ENCODE peak calls at places on chromosomes 12 and 14, in four cellular contexts. Y, D, W and K are unnamed samples.

GRCh38 chr12:57049890-57050289 is at the start of gene MYO1A:
- DNase-seq in Y (no peak), D (no peak), W (no peak), K (peak)

GRCh38 chr12:57127710-57128518 is at the start of gene LRP1:
- DNase-seq in D (no peak), W (no peak), Y (no peak), K (peak)

GRCh38 chr12:96356831-96357230 is 43.4 kb downstream of the CDK17 start:
- DNase-seq in Y (no peak), D (no peak), W (no peak), K (no peak)

GRCh38 chr12:72982351-72982750 is 710.2 kb downstream of the TRHDE start:
- DNase-seq in D (no peak), Y (no peak), W (no peak), K (no peak)

GRCh38 chr12:116057356-116057755 is 220.1 kb downstream of the MED13L start:
- DNase-seq in Y (no peak), W (no peak), D (no peak), K (no peak)

GRCh38 chr12:124916370-124917134 is 2.1 kb upstream of the UBC start:
- DNase-seq in W (no peak), Y (peak), D (peak), K (peak)

GRCh38 chr14:76375484-76375883 is 453 bp upstream of the ESRRB start:
- DNase-seq in Y (no peak), D (no peak), W (no peak), K (no peak)

GRCh38 chr14:68449565-68450295 is 343.1 kb downstream of the ZFP36L1 start:
- DNase-seq in D (no peak), Y (no peak), W (no peak), K (peak)

GRCh38 chr12:109542014-109542413 is 31.3 kb downstream of the MMAB start:
- DNase-seq in Y (no peak), D (no peak), W (no peak), K (peak)

GRCh38 chr14:53002576-53002975 is 51.7 kb upstream of the FERMT2 start:
- DNase-seq in W (no peak), D (no peak), Y (no peak), K (no peak)

GRCh38 chr12:1580526-1580925 is 13.9 kb downstream of the FBXL14 start:
- DNase-seq in Y (no peak), W (no peak), D (no peak), K (no peak)

GRCh38 chr14:66085662-66086061 is 400.5 kb upstream of the CCDC196 start:
- DNase-seq in Y (no peak), W (no peak), D (no peak), K (no peak)

GRCh38 chr14:69693823-69694729 is 72.9 kb upstream of the SRSF5 start:
- DNase-seq in D (no peak), Y (no peak), W (no peak), K (no peak)

GRCh38 chr14:59816931-59817330 is 53.6 kb downstream of the RTN1 start:
- DNase-seq in W (no peak), Y (no peak), D (no peak), K (no peak)

GRCh38 chr12:45634273-45634917 is 95.1 kb upstream of the ARID2 start:
- DNase-seq in W (no peak), D (no peak), Y (no peak), K (no peak)

GRCh38 chr12:52601671-52602070 is 408 bp upstream of the KRT72 start:
- DNase-seq in W (no peak), Y (no peak), D (no peak), K (no peak)

GRCh38 chr12:88388566-88389269 is 191.6 kb downstream of the KITLG start:
- DNase-seq in D (peak), W (no peak), Y (no peak), K (peak)

GRCh38 chr14:63901434-63902085 is 48.8 kb downstream of the SYNE2 start:
- DNase-seq in Y (peak), W (no peak), D (peak), K (peak)

GRCh38 chr12:90045559-90045958 is 336.9 kb upstream of the ATP2B1 start:
- DNase-seq in D (no peak), W (no peak), Y (no peak), K (no peak)

GRCh38 chr12:102953221-102953620 is 4.3 kb upstream of the ASCL1 start:
- DNase-seq in Y (no peak), W (no peak), D (no peak), K (no peak)

GRCh38 chr12:92551853-92552397 is 150.9 kb upstream of the PLEKHG7 start:
- DNase-seq in W (no peak), D (no peak), Y (no peak), K (peak)

GRCh38 chr14:95289323-95290010 is 30.2 kb downstream of the CLMN start:
- DNase-seq in D (no peak), W (no peak), Y (no peak), K (no peak)

GRCh38 chr12:53074290-53074998 is 4.7 kb downstream of the SPRYD3 start:
- DNase-seq in W (no peak), D (no peak), Y (no peak), K (no peak)

GRCh38 chr12:48184549-48184922 is 1.1 kb downstream of the CCDC184 start:
- DNase-seq in D (no peak), Y (no peak), W (no peak), K (no peak)

GRCh38 chr14:51396222-51396815 is 156.3 kb downstream of the TMX1 start:
- DNase-seq in W (no peak), D (peak), Y (peak), K (peak)

GRCh38 chr12:526089-526488 is 66.3 kb downstream of the B4GALNT3 start:
- DNase-seq in W (no peak), D (no peak), Y (no peak), K (no peak)

GRCh38 chr14:55097894-55098560 is 31.0 kb upstream of the LGALS3 start:
- DNase-seq in Y (no peak), W (no peak), D (no peak), K (no peak)

GRCh38 chr12:9866786-9867379 is 2.3 kb downstream of the CLEC2B start:
- DNase-seq in W (no peak), Y (no peak), D (no peak), K (no peak)

GRCh38 chr12:6330192-6330591 is 11.7 kb downstream of the TNFRSF1A start:
- DNase-seq in D (no peak), W (no peak), Y (no peak), K (no peak)

GRCh38 chr12:56387152-56387551 is 24.5 kb upstream of the APOF start:
- DNase-seq in Y (peak), W (no peak), D (no peak), K (peak)

GRCh38 chr14:25350802-25351201 is 300.9 kb upstream of the STXBP6 start:
- DNase-seq in D (no peak), W (no peak), Y (no peak), K (no peak)

GRCh38 chr12:109715310-109716091 is 1.9 kb downstream of the FAM222A start:
- DNase-seq in D (no peak), W (no peak), Y (no peak), K (no peak)

DNA sequence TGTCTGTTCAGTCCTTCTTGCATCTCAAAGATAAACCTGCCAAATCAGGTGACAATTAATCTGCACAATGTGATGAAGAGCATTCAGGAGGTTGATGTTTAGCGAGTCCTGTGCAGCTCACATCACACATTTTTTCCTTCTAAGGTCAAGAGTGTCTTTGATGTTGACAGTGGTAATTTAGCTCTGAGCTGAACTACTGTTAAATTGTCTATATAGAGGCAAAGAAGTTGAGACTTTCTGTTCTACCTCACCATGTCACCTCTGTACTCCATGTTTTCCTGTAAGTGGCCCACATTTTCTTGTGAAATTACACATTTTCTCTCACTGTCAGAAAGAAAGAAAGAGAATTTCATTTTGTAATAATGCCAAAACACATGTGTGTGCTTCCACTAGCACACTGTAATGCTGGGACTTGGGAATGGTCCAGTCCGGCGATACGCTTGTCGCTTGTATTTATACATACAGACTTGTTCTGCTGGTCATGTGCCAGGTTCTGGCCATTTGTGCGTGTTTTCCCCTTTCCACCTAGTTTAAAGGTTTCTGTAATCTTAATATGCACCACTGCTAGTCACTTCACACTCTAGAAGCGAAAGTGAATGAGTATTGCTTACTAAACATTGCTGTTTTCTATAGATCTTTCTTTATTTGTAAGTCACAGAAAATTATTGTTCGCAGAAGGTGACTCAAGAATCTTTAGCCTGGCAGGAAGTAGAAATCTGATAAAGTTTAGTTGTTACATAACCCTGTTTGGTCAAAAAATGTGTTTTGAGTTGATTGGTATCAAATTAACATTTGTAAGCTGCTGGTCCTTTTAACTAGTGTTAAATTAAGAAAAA is 328.9 kb downstream of the TMTC2 start:
- DNase-seq in Y (no peak), D (peak), W (no peak), K (peak)
- H3K4me3 ChIP-seq in Y (peak), D (peak), W (peak), K (peak)

DNA sequence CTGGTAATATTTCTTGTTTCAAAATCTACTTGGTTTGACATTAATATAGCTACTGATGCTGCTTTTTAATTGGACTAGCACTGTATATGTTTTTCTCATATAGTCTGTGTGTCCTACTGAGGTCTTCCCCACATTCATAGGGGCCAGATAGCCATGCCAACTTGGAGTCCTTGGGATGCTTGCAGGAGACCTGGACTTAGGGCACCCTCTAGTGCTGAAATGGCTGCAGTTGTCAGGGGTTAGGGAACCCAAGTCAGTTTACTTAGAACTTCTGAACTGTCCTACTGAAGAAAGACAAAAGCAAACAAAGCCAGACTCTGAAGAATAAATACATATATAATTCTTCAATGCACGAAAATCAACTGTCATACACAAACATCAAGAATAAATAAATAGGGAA is 279.9 kb upstream of the SYT1 start:
- DNase-seq in D (no peak), Y (no peak), W (no peak), K (peak)
- TF ChIP-seq CTCF in D (peak), Y (peak), W (no peak), K (peak)

DNA sequence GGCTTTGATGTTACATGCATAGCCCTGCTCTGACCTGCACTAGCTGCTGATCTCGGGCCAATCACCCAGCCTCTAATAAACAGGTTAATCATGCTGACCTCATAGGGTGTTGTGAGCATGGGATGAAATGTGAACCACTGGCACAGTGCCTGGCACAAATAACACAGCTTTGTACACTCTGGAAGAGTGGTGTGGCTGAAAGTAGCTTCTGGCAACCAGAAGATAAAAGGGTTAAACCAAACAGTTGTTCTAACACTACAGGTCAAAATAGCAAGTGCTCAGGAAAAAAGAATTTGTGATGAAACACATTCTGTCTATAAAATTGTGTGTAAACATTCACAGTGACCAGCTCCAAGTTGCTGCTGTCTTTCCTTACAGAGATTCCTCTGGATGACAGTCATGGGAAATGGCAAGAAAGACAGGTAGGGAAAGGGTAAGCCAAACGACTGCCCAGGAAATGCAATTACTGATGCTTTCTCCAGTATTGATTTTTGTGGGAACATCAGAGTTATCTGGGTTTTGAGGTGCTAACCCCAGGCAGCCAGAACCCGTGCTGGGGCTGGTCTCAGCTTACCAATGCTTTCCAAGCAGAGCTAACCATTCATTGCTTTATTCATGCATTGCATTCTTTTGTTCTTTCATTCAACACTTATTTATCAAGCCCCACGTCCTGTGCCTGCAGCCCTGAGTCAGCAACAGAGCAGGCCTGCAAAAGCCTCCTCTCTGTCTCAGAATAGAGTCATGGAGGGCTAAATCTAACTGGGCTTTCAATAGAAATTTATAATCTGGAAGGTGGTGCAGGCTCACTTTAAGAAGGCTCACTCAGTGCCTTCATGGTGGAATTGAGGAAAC is 38.1 kb upstream of the CAPRIN2 start:
- DNase-seq in W (no peak), D (no peak), Y (no peak), K (peak)
- H3K4me3 ChIP-seq in W (no peak), D (no peak), Y (no peak), K (no peak)

DNA sequence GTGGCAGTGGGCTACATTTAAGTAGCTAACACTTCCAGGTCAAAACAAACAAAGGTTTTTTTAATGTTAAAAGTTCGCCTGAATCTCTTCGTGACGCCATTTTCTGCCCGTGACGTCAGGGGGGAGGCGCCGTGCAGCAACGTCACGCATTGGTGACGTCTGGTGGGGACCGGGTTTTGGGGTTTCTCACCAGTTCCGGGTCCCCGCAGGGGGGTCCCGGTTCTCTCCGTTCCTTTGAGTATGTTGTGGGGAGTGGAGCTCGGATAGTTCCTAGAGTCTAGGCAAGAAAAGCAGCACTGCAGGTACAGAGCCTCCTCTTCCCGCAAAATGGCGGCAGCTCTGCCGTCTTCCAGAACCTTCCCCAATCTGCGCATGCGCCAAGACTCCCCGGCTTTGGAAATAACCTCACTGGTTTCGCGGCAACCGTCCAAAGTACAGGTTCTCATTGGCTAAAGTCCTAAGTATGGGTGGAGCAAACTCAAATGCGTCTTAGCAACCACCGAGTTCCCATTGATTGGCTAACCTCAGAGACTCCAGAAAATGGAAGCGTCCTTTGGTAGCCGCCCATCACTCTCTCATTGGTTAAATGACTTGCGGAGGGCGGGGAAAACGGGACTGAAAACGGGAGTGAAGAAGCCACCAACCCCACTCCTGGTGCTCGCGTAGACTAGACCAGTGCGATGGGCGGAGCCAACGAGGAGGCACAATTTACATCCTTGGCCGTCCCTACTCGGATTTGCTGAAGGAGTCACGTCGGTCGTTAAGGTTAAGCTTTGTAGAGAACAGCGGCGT is at the start of gene RBM23:
- DNase-seq in Y (peak), D (peak), W (peak), K (peak)
- TF ChIP-seq CTCF in Y (no peak), D (no peak), W (no peak), K (no peak)

DNA sequence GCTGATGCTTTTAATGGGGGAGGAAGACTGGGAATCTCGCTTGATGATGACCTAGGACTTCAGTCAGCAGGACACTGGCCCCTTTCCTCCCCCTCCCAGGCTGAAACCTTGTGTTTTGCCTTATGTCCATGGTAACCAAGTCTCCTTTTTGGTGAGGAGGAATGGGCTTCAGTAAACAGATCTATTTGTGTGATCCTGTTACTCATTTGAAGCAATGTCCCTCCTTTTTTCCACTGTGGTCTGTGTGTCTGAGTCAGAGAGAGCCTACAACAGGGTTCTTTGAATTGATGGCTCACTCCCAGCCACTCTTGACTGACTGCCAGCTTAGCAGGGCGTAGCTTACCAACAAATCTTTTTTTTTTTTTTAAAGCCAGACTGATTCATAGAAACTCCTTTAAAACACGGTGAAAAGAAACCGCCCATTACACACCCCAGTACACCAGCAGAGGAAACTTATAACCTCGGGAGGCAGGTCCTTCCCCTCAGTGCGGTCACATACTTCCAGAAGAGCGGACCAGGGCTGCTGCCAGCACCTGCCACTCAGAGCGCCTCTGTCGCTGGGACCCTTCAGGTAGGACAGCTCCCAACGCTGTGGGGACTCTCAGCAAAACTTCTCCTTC is at the start of gene EMP1:
- DNase-seq in D (peak), W (peak), Y (peak), K (peak)
- H3K4me3 ChIP-seq in D (peak), W (peak), Y (peak), K (peak)

GRCh38 chr14:61326847-61327246 is 5.5 kb downstream of the PRKCH start:
- DNase-seq in W (no peak), Y (no peak), D (no peak), K (peak)
- TF ChIP-seq CTCF in W (no peak), Y (no peak), D (no peak), K (no peak)

GRCh38 chr14:92539419-92539818 is 25.8 kb downstream of the RIN3 start:
- DNase-seq in D (no peak), Y (no peak), W (no peak), K (no peak)

GRCh38 chr14:92542766-92543554 is 29.4 kb downstream of the RIN3 start:
- DNase-seq in W (no peak), Y (no peak), D (peak), K (no peak)

GRCh38 chr14:92538412-92539017 is 24.9 kb downstream of the RIN3 start:
- DNase-seq in Y (no peak), D (no peak), W (no peak), K (no peak)

GRCh38 chr14:92540472-92541048 is 27.0 kb downstream of the RIN3 start:
- DNase-seq in D (peak), Y (peak), W (peak), K (peak)

DNA sequence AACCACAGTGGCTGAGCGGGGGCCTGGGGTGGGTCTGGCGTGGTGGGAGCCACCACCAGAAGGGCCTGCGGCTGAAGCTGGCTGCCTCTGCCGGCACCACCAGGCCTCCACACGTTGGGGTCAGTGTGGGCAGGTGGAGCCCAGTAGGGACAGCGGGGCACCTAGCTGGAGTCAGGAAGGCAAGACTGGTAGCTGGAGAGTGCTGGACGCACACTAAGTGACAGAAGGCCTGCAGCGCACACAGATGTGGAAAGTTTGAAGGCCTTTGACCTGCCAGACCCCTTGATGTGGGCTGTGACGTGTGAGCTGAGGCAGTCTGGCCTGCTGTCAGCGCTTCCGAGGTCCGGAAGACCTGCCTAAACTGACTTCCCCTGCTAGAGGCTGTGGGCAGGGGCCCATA is 26.3 kb downstream of the RIN3 start:
- DNase-seq in Y (no peak), D (no peak), W (no peak), K (peak)
- H3K4me3 ChIP-seq in Y (no peak), D (no peak), W (no peak), K (no peak)